ENCODE peak calls at places on chromosomes 2 and 18, in four cellular contexts. One of them, this sample, is unnamed.

GRCh38 chr2:240432430-240432819 is 3.0 kb upstream of the GPC1 start:
- DNase-seq in NCI-H2227 treated with DMSO at 0.1 percent for 48 hours: no peak
- DNase-seq in GF-D8: no peak
- DNase-seq in NCI-H1436: no peak
- DNase-seq in this sample: no peak

GRCh38 chr18:21735452-21736015 is 5.1 kb upstream of the MIB1 start:
- DNase-seq in NCI-H1436: no peak
- DNase-seq in NCI-H2227 treated with DMSO at 0.1 percent for 48 hours: no peak
- DNase-seq in GF-D8: no peak
- DNase-seq in this sample: no peak

GRCh38 chr2:48332286-48332685 is 197.7 kb upstream of the STON1 start:
- DNase-seq in NCI-H1436: no peak
- DNase-seq in NCI-H2227 treated with DMSO at 0.1 percent for 48 hours: no peak
- DNase-seq in GF-D8: peak; percentile 47
- DNase-seq in this sample: no peak

GRCh38 chr2:85710687-85711577 is 16.8 kb downstream of the GNLY start:
- DNase-seq in NCI-H1436: no peak
- DNase-seq in GF-D8: peak; percentile 44
- DNase-seq in NCI-H2227 treated with DMSO at 0.1 percent for 48 hours: no peak
- DNase-seq in this sample: no peak

GRCh38 chr2:217795706-217796465 is 206.9 kb downstream of the TNS1 start:
- DNase-seq in NCI-H2227 treated with DMSO at 0.1 percent for 48 hours: no peak
- DNase-seq in NCI-H1436: no peak
- DNase-seq in GF-D8: no peak
- DNase-seq in this sample: no peak

GRCh38 chr18:42839408-42839807 is 276.1 kb downstream of the RIT2 start:
- DNase-seq in NCI-H2227 treated with DMSO at 0.1 percent for 48 hours: no peak
- DNase-seq in GF-D8: no peak
- DNase-seq in NCI-H1436: no peak
- DNase-seq in this sample: no peak

GRCh38 chr2:166170356-166170755 is 42.5 kb upstream of the SCN1A start:
- DNase-seq in NCI-H1436: no peak
- DNase-seq in GF-D8: no peak
- DNase-seq in NCI-H2227 treated with DMSO at 0.1 percent for 48 hours: no peak
- DNase-seq in this sample: no peak

GRCh38 chr2:159292157-159292556 is 5.7 kb upstream of the WDSUB1 start:
- DNase-seq in GF-D8: no peak
- DNase-seq in NCI-H1436: no peak
- DNase-seq in NCI-H2227 treated with DMSO at 0.1 percent for 48 hours: no peak
- DNase-seq in this sample: no peak

GRCh38 chr18:77138270-77138669 is 5.7 kb upstream of the MBP start:
- DNase-seq in NCI-H2227 treated with DMSO at 0.1 percent for 48 hours: no peak
- DNase-seq in GF-D8: no peak
- DNase-seq in NCI-H1436: no peak
- DNase-seq in this sample: no peak

GRCh38 chr2:28134262-28134812 is 243.8 kb downstream of the BABAM2 start:
- DNase-seq in NCI-H2227 treated with DMSO at 0.1 percent for 48 hours: no peak
- DNase-seq in NCI-H1436: no peak
- DNase-seq in GF-D8: no peak
- DNase-seq in this sample: no peak

GRCh38 chr2:11829324-11829946 is 83.0 kb downstream of the LPIN1 start:
- DNase-seq in NCI-H1436: peak; percentile 6
- DNase-seq in GF-D8: peak; percentile 34
- DNase-seq in NCI-H2227 treated with DMSO at 0.1 percent for 48 hours: peak; percentile 62
- DNase-seq in this sample: peak; percentile 34

GRCh38 chr18:9743200-9744016 is 35.3 kb downstream of the RAB31 start:
- DNase-seq in NCI-H2227 treated with DMSO at 0.1 percent for 48 hours: no peak
- DNase-seq in GF-D8: peak; percentile 80
- DNase-seq in NCI-H1436: no peak
- DNase-seq in this sample: peak; percentile 5

GRCh38 chr2:191296083-191297006 is 51.1 kb downstream of the MYO1B start:
- DNase-seq in NCI-H2227 treated with DMSO at 0.1 percent for 48 hours: no peak
- DNase-seq in GF-D8: no peak
- DNase-seq in NCI-H1436: no peak
- DNase-seq in this sample: no peak

GRCh38 chr2:163011035-163011434 is 172.5 kb upstream of the KCNH7 start:
- DNase-seq in GF-D8: no peak
- DNase-seq in NCI-H2227 treated with DMSO at 0.1 percent for 48 hours: no peak
- DNase-seq in NCI-H1436: peak; percentile 75
- DNase-seq in this sample: no peak

This sample was measured in NK-92 treated with Interleukin-12 subunit alpha and Interleukin-12 subunit beta, amount 100 ng/mL, for 24 hours.